ENCODE peak calls at places on chromosomes 3 and 15, in seven cellular contexts. O is naive thymus-derived CD4-positive, alpha-beta T cell; U is activated CD4-positive, alpha-beta memory T cell treated with anti-CD3 and anti-CD28 coated beads, Interleukin-2, amount 10 ng/mL, durations not matched to agents 7 days and 5 days; D is hippocampal formation; Y is foreskin fibroblast; P is activated T-helper 9 cell treated with anti-CD3 and anti-CD28 coated beads, Interleukin-2, amount 50 U/mL, for 16 hours; E is RCC 7860. Z is an unnamed sample.

GRCh38 chr15:63109498-63110290 is 12.0 kb upstream of the LACTB start:
- DNase-seq in D (no peak), U (no peak), O (no peak), P (no peak), Y (no peak), E (no peak), Z (no peak)

GRCh38 chr3:107904536-107905066 is 186.2 kb downstream of the CD47 start:
- DNase-seq in Y (no peak), D (no peak), U (no peak), E (no peak), P (no peak), O (no peak), Z (no peak)

GRCh38 chr3:64686446-64686908 is 1.3 kb downstream of the ADAMTS9 start:
- DNase-seq in P (no peak), E (peak), D (no peak), Y (peak), U (no peak), O (no peak), Z (no peak)

GRCh38 chr15:25830844-25831443 is 32.2 kb downstream of the ATP10A start:
- DNase-seq in D (no peak), U (no peak), P (no peak), E (peak), Y (peak), O (no peak), Z (no peak)

GRCh38 chr15:93861956-93862741 is 369.2 kb upstream of the MCTP2 start:
- DNase-seq in D (no peak), U (no peak), O (no peak), Y (no peak), E (no peak), P (no peak), Z (no peak)

GRCh38 chr15:70001859-70002258 is 95.9 kb downstream of the TLE3 start:
- DNase-seq in E (no peak), P (no peak), O (no peak), U (no peak), Y (no peak), D (no peak), Z (no peak)

GRCh38 chr15:28935316-28935715 is 49.5 kb downstream of the APBA2 start:
- DNase-seq in Y (no peak), O (peak), U (no peak), D (no peak), P (no peak), E (no peak), Z (no peak)

GRCh38 chr3:186057594-186057993 is 51.3 kb downstream of the ETV5 start:
- DNase-seq in E (peak), U (no peak), Y (peak), D (no peak), P (no peak), O (no peak), Z (no peak)